ENCODE peak calls at places on chromosomes 4 and X, in ten cellular contexts. A is Daoy, Z is MG63, H is GM23248, L is GM12891, D is cerebellar cortex, Q is tibial artery, C is amygdala, T is GM20000, M is T-helper 9 cell. W is an unnamed sample.

GRCh38 chrX:122934131-122934530 is 249.9 kb upstream of the GRIA3 start:
- DNase-seq in A (no peak), Z (no peak), H (no peak), L (no peak), D (no peak), Q (no peak), C (no peak), T (no peak), M (no peak), W (no peak)

GRCh38 chr4:113555868-113556267 is 205.7 kb downstream of the CAMK2D start:
- DNase-seq in A (no peak), Z (no peak), H (no peak), L (no peak), D (no peak), Q (no peak), C (no peak), T (no peak), M (no peak), W (no peak)

GRCh38 chr4:140137654-140138053 is 16.3 kb downstream of the MAML3 start:
- DNase-seq in A (no peak), Z (no peak), H (peak), L (no peak), D (no peak), Q (no peak), C (no peak), T (no peak), M (no peak), W (no peak)

GRCh38 chr4:10006236-10006603 is 15.1 kb downstream of the SLC2A9 start:
- DNase-seq in A (peak), Z (peak), H (peak), L (no peak), D (no peak), Q (peak), C (no peak), T (no peak), M (no peak), W (no peak)

GRCh38 chrX:6313356-6313755 is 84.7 kb upstream of the NLGN4X start:
- DNase-seq in A (no peak), Z (no peak), H (no peak), L (no peak), D (no peak), Q (no peak), C (no peak), T (no peak), M (no peak), W (no peak)

GRCh38 chrX:53950130-53950733 is 94.0 kb downstream of the PHF8 start:
- DNase-seq in A (no peak), Z (no peak), H (no peak), L (no peak), D (no peak), Q (no peak), C (no peak), T (no peak), M (no peak), W (no peak)

GRCh38 chrX:71671043-71671829 is 3.9 kb downstream of the LOC101059915 start:
- DNase-seq in A (no peak), Z (no peak), H (no peak), L (no peak), D (no peak), Q (no peak), C (no peak), T (no peak), M (no peak), W (no peak)

GRCh38 chrX:81120270-81120935 is 81.3 kb downstream of the HMGN5 start:
- DNase-seq in A (no peak), Z (no peak), H (no peak), L (no peak), D (no peak), Q (no peak), C (no peak), T (no peak), M (no peak), W (no peak)

GRCh38 chrX:54358424-54359211 is 772 bp upstream of the WNK3 start:
- DNase-seq in A (peak), Z (peak), H (peak), L (no peak), D (peak), Q (peak), C (peak), T (peak), M (peak), W (no peak)

GRCh38 chrX:51867626-51868025 is 25.8 kb upstream of the MAGED1 start:
- DNase-seq in A (no peak), Z (no peak), H (no peak), L (no peak), D (no peak), Q (no peak), C (no peak), T (no peak), M (no peak), W (no peak)

GRCh38 chr4:157075811-157076577 is at the start of gene GLRB:
- DNase-seq in A (peak), Z (peak), H (peak), L (no peak), D (peak), Q (peak), C (peak), T (peak), M (no peak), W (no peak)

GRCh38 chrX:45056428-45057145 is 144.1 kb downstream of the DIPK2B start:
- DNase-seq in A (no peak), Z (no peak), H (peak), L (no peak), D (no peak), Q (no peak), C (no peak), T (no peak), M (no peak), W (no peak)

GRCh38 chrX:295136-295535 is 14.0 kb downstream of the PLCXD1 start:
- DNase-seq in A (no peak), Z (no peak), H (no peak), L (no peak), D (no peak), Q (peak), C (no peak), T (no peak), M (no peak), W (no peak)

GRCh38 chrX:85244411-85245210 is 820 bp downstream of the ZNF711 start:
- DNase-seq in A (peak), Z (peak), H (peak), L (no peak), D (peak), Q (no peak), C (no peak), T (peak), M (no peak), W (no peak)

GRCh38 chr4:139692300-139693012 is 26.8 kb downstream of the MGST2 start:
- DNase-seq in A (no peak), Z (no peak), H (no peak), L (no peak), D (peak), Q (no peak), C (no peak), T (no peak), M (no peak), W (no peak)

GRCh38 chr4:129829373-129829772 is 733.4 kb downstream of the C4orf33 start:
- DNase-seq in A (no peak), Z (no peak), H (no peak), L (no peak), D (no peak), Q (no peak), C (no peak), T (no peak), M (no peak), W (no peak)

GRCh38 chr4:17276821-17277220 is 235.1 kb downstream of the QDPR start:
- DNase-seq in A (no peak), Z (peak), H (peak), L (no peak), D (no peak), Q (peak), C (no peak), T (no peak), M (no peak), W (no peak)

GRCh38 chr4:2412534-2412884 is 5.9 kb downstream of the ZFYVE28 start:
- DNase-seq in A (no peak), Z (no peak), H (no peak), L (peak), D (no peak), Q (no peak), C (no peak), T (peak), M (peak), W (no peak)

GRCh38 chr4:14916554-14917304 is 85.6 kb upstream of the CPEB2 start:
- DNase-seq in A (peak), Z (peak), H (peak), L (no peak), D (no peak), Q (no peak), C (no peak), T (no peak), M (no peak), W (no peak)

W was measured in vagina.